ENCODE peak calls at places on chromosomes 6 and 20, in seven cellular contexts. E is bronchial epithelial cell, P is GM23248, O is ovary, W is Panc1, F is cardiac fibroblast, I is brain microvascular endothelial cell. H is an unnamed sample.

GRCh38 chr20:6600336-6600735 is 167.2 kb upstream of the BMP2 start:
- DNase-seq in E (no peak), P (no peak), O (no peak), W (no peak), F (no peak), I (no peak), H (no peak)

GRCh38 chr6:157494132-157494705 is 113.2 kb downstream of the ZDHHC14 start:
- DNase-seq in E (no peak), P (no peak), O (no peak), W (no peak), F (no peak), I (no peak), H (no peak)

GRCh38 chr6:131769385-131770141 is 38.3 kb upstream of the ENPP1 start:
- DNase-seq in E (no peak), P (no peak), O (no peak), W (no peak), F (no peak), I (no peak), H (no peak)

GRCh38 chr6:26532699-26533523 is 5.3 kb upstream of the HMGN4 start:
- DNase-seq in E (peak; percentile 85), P (peak; percentile 84), O (peak; percentile 88), W (peak; percentile 98), F (peak; percentile 97), I (peak; percentile 96), H (peak; percentile 93)

GRCh38 chr6:170037541-170038250 is 253.2 kb downstream of the DLL1 start:
- DNase-seq in E (no peak), P (peak; percentile 61), O (peak; percentile 11), W (no peak), F (no peak), I (no peak), H (no peak)

GRCh38 chr20:63273635-63274380 is 1.2 kb downstream of the ARFGAP1 start:
- DNase-seq in E (peak; percentile 43), P (peak; percentile 92), O (no peak), W (no peak), F (peak; percentile 79), I (peak; percentile 84), H (peak; percentile 71)

GRCh38 chr20:34536798-34537394 is 20.7 kb downstream of the DYNLRB1 start:
- DNase-seq in E (no peak), P (peak; percentile 67), O (no peak), W (no peak), F (peak; percentile 74), I (peak; percentile 21), H (no peak)

GRCh38 chr6:149045404-149045803 is 272.1 kb upstream of the TAB2 start:
- DNase-seq in E (no peak), P (no peak), O (no peak), W (no peak), F (no peak), I (no peak), H (no peak)

GRCh38 chr6:170497845-170498281 is 55.2 kb downstream of the PSMB1 start:
- DNase-seq in E (no peak), P (peak; percentile 18), O (no peak), W (no peak), F (no peak), I (peak; percentile 24), H (peak; percentile 70)

GRCh38 chr6:166777096-166777630 is 150.1 kb upstream of the RPS6KA2 start:
- DNase-seq in E (no peak), P (no peak), O (no peak), W (no peak), F (no peak), I (no peak), H (no peak)

GRCh38 chr6:68572975-68573374 is 62.1 kb upstream of the ADGRB3 start:
- DNase-seq in E (no peak), P (no peak), O (no peak), W (no peak), F (no peak), I (no peak), H (no peak)

GRCh38 chr6:109521100-109521499 is 38.1 kb upstream of the ZBTB24 start:
- DNase-seq in E (no peak), P (no peak), O (no peak), W (no peak), F (no peak), I (no peak), H (no peak)

GRCh38 chr6:15755555-15755954 is 92.7 kb upstream of the DTNBP1 start:
- DNase-seq in E (no peak), P (peak; percentile 80), O (no peak), W (no peak), F (peak; percentile 18), I (no peak), H (no peak)

GRCh38 chr6:105409734-105410133 is 6.9 kb upstream of the PREP start:
- DNase-seq in E (no peak), P (no peak), O (no peak), W (no peak), F (no peak), I (no peak), H (no peak)

GRCh38 chr6:34992353-34992752 is 103.3 kb downstream of the ANKS1A start:
- DNase-seq in E (peak; percentile 78), P (no peak), O (no peak), W (no peak), F (no peak), I (no peak), H (no peak)

GRCh38 chr6:28208180-28208659 is 16.9 kb upstream of the ZSCAN9 start:
- DNase-seq in E (no peak), P (peak; percentile 10), O (no peak), W (no peak), F (peak; percentile 17), I (no peak), H (peak; percentile 10)

GRCh38 chr6:100346828-100347227 is 117.9 kb downstream of the SIM1 start:
- DNase-seq in E (peak; percentile 55), P (peak; percentile 86), O (no peak), W (no peak), F (peak; percentile 88), I (no peak), H (peak; percentile 90)

GRCh38 chr6:524803-525202 is 132.1 kb downstream of the HUS1B start:
- DNase-seq in E (no peak), P (no peak), O (no peak), W (no peak), F (no peak), I (no peak), H (no peak)

GRCh38 chr6:150567823-150568383 is 31.8 kb upstream of the PLEKHG1 start:
- DNase-seq in E (peak; percentile 55), P (peak; percentile 32), O (no peak), W (no peak), F (no peak), I (no peak), H (no peak)

DNA sequence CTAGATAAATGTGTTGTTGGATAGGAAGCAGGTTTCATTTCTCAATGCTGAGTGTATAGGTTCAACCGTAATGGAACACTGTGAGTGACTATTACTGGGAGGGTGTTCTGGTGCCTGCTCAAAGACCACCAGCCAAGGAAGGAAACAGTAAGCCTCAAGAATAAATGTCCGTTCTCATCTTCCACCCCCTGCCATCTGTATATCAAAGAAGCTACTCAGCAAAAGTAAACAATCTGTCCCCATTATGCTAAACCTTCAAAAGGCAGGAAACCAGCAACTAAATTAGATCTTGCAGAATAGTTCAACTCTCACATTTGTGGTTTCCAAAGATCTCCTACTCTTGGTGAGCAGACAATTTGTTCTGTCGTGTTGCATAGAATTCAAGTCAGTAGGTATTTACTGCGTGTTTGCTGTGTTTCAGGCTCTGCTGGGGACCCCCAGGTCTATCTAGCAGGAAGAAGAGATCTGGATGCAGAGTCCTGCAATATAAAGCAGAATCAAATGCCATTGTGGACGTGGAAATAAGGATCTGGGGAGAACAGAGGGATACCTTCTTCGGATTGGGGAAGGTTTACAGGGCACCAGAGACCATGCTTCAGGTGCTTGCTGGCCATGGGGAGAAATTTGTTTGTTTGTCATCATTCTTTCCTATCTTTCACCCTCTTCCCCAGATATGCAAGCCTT is 87.3 kb downstream of the SCML4 start:
- DNase-seq in E (no peak), P (no peak), O (no peak), W (no peak), F (no peak), I (no peak), H (no peak)
- H3K4me3 ChIP-seq in E (no peak overlapping the region), P (no peak overlapping the region), O (no peak overlapping the region), W (no peak overlapping the region), F (no peak overlapping the region), I (no peak overlapping the region), H (no peak overlapping the region)

GRCh38 chr20:44609511-44610312 is 27.3 kb downstream of the PKIG start:
- DNase-seq in E (peak; percentile 79), P (peak; percentile 94), O (peak; percentile 92), W (peak; percentile 85), F (peak; percentile 91), I (peak; percentile 77), H (peak; percentile 73)
- H3K4me3 ChIP-seq in E (no peak overlapping the region), P (peak overlapping the region; percentile 24), O (peak overlapping the region; percentile 17), W (peak overlapping the region; percentile 52), F (no peak overlapping the region), I (peak overlapping the region; percentile 22), H (no peak overlapping the region)

GRCh38 chr6:122845464-122845863 is 56.4 kb downstream of the SMPDL3A start:
- DNase-seq in E (no peak), P (no peak), O (no peak), W (no peak), F (no peak), I (no peak), H (no peak)
- H3K4me3 ChIP-seq in E (no peak overlapping the region), P (no peak overlapping the region), O (no peak overlapping the region), W (no peak overlapping the region), F (no peak overlapping the region), I (no peak overlapping the region), H (no peak overlapping the region)

DNA sequence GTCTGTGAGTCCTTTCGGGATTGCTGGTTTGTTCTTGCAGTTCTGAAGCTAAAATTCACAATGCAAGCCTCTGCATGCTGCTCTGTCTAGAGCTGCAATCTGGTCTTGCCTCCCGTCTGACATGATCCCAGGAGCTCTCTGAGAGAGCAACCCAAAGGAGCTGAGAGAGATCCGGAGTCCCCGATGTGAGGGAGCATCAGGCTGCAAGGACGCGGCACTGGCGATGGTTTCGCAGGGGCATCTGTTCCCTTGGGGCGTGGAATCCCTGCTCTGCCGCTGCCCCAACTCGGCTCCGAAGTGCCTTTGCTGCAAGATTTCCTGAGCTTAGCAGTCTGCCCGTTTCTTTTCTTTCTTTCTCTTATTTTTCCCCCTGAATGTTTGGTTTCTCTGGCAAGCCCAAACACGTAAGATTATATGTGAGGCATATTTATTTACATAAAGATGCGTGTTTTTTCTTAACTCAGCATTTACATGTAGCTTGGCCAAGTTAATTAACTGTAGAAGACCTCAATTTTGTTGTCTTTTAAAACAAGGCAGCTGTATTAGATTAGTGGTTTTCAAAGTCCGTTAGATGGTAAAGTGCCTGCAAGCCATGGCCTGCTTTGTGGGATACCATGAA is 873.0 kb downstream of the KIF16B start:
- DNase-seq in E (peak; percentile 75), P (no peak), O (peak; percentile 15), W (no peak), F (no peak), I (no peak), H (no peak)
- H3K4me3 ChIP-seq in E (peak overlapping the region; percentile 39), P (no peak overlapping the region), O (no peak overlapping the region), W (no peak overlapping the region), F (no peak overlapping the region), I (peak overlapping the region; percentile 3), H (no peak overlapping the region)

GRCh38 chr6:103874575-103874974 is 985.1 kb downstream of the HACE1 start:
- DNase-seq in E (no peak), P (no peak), O (no peak), W (no peak), F (no peak), I (no peak), H (no peak)
- H3K4me3 ChIP-seq in E (no peak overlapping the region), P (no peak overlapping the region), O (no peak overlapping the region), W (no peak overlapping the region), F (no peak overlapping the region), I (no peak overlapping the region), H (no peak overlapping the region)

H was measured in astrocyte of the spinal cord.